ENCODE peak calls at places on chromosomes 3 and 15, in six cellular contexts. One of them, this sample, is unnamed.

GRCh38 chr3:134315286-134316106 is 58.8 kb downstream of the AMOTL2 start:
- DNase-seq in heart right ventricle: peak
- DNase-seq in endodermal cell: peak
- DNase-seq in fibroblast of pulmonary artery: peak
- DNase-seq in thoracic aorta: peak
- DNase-seq in Calu3: no peak
- DNase-seq in this sample: peak

GRCh38 chr3:19250959-19251610 is 102.8 kb downstream of the KCNH8 start:
- DNase-seq in thoracic aorta: no peak
- DNase-seq in heart right ventricle: no peak
- DNase-seq in fibroblast of pulmonary artery: no peak
- DNase-seq in endodermal cell: peak
- DNase-seq in Calu3: peak
- DNase-seq in this sample: no peak

GRCh38 chr3:141795719-141796435 is 32.7 kb downstream of the GRK7 start:
- DNase-seq in fibroblast of pulmonary artery: peak
- DNase-seq in Calu3: no peak
- DNase-seq in endodermal cell: no peak
- DNase-seq in heart right ventricle: no peak
- DNase-seq in thoracic aorta: no peak
- DNase-seq in this sample: no peak

GRCh38 chr15:69604050-69604378 is 151.4 kb downstream of the RPLP1 start:
- DNase-seq in endodermal cell: peak
- DNase-seq in Calu3: peak
- DNase-seq in fibroblast of pulmonary artery: no peak
- DNase-seq in heart right ventricle: no peak
- DNase-seq in thoracic aorta: no peak
- DNase-seq in this sample: peak

GRCh38 chr3:31356941-31357340 is 175.8 kb upstream of the STT3B start:
- DNase-seq in heart right ventricle: no peak
- DNase-seq in fibroblast of pulmonary artery: peak
- DNase-seq in Calu3: no peak
- DNase-seq in endodermal cell: peak
- DNase-seq in thoracic aorta: no peak
- DNase-seq in this sample: no peak

GRCh38 chr3:34037263-34037662 is 238.8 kb downstream of the PDCD6IP start:
- DNase-seq in fibroblast of pulmonary artery: no peak
- DNase-seq in endodermal cell: no peak
- DNase-seq in thoracic aorta: no peak
- DNase-seq in heart right ventricle: no peak
- DNase-seq in Calu3: no peak
- DNase-seq in this sample: no peak

GRCh38 chr3:156711113-156711512 is 36.7 kb downstream of the TIPARP start:
- DNase-seq in heart right ventricle: no peak
- DNase-seq in fibroblast of pulmonary artery: no peak
- DNase-seq in Calu3: no peak
- DNase-seq in endodermal cell: no peak
- DNase-seq in thoracic aorta: no peak
- DNase-seq in this sample: no peak

GRCh38 chr3:188720636-188721035 is 451.1 kb upstream of the TPRG1 start:
- DNase-seq in heart right ventricle: no peak
- DNase-seq in Calu3: no peak
- DNase-seq in thoracic aorta: no peak
- DNase-seq in endodermal cell: no peak
- DNase-seq in fibroblast of pulmonary artery: peak
- DNase-seq in this sample: no peak

GRCh38 chr15:88701561-88702095 is 62.8 kb downstream of the ISG20 start:
- DNase-seq in endodermal cell: peak
- DNase-seq in Calu3: peak
- DNase-seq in thoracic aorta: no peak
- DNase-seq in fibroblast of pulmonary artery: peak
- DNase-seq in heart right ventricle: no peak
- DNase-seq in this sample: peak

GRCh38 chr3:152222327-152222726 is 46.4 kb upstream of the MBNL1 start:
- DNase-seq in thoracic aorta: no peak
- DNase-seq in fibroblast of pulmonary artery: peak
- DNase-seq in Calu3: no peak
- DNase-seq in heart right ventricle: no peak
- DNase-seq in endodermal cell: no peak
- DNase-seq in this sample: no peak

GRCh38 chr3:96428097-96428496 is 386.3 kb upstream of the EPHA6 start:
- DNase-seq in endodermal cell: no peak
- DNase-seq in thoracic aorta: no peak
- DNase-seq in heart right ventricle: no peak
- DNase-seq in Calu3: no peak
- DNase-seq in fibroblast of pulmonary artery: no peak
- DNase-seq in this sample: no peak

GRCh38 chr3:14143826-14144225 is 19.0 kb downstream of the TMEM43 start:
- DNase-seq in endodermal cell: peak
- DNase-seq in thoracic aorta: no peak
- DNase-seq in heart right ventricle: peak
- DNase-seq in fibroblast of pulmonary artery: peak
- DNase-seq in Calu3: peak
- DNase-seq in this sample: no peak

GRCh38 chr15:63608989-63609388 is 11.8 kb downstream of the FBXL22 start:
- DNase-seq in endodermal cell: no peak
- DNase-seq in heart right ventricle: no peak
- DNase-seq in thoracic aorta: no peak
- DNase-seq in Calu3: no peak
- DNase-seq in fibroblast of pulmonary artery: no peak
- DNase-seq in this sample: no peak

GRCh38 chr15:80265021-80265420 is 13.0 kb upstream of the CTXND1 start:
- DNase-seq in Calu3: no peak
- DNase-seq in fibroblast of pulmonary artery: no peak
- DNase-seq in thoracic aorta: no peak
- DNase-seq in heart right ventricle: no peak
- DNase-seq in endodermal cell: peak
- DNase-seq in this sample: no peak

GRCh38 chr3:72960812-72961518 is 35.6 kb upstream of the PPP4R2 start:
- DNase-seq in heart right ventricle: peak
- DNase-seq in fibroblast of pulmonary artery: peak
- DNase-seq in thoracic aorta: no peak
- DNase-seq in Calu3: peak
- DNase-seq in endodermal cell: no peak
- DNase-seq in this sample: no peak

GRCh38 chr3:160372780-160373179 is 26.2 kb downstream of the IFT80 start:
- DNase-seq in fibroblast of pulmonary artery: peak
- DNase-seq in heart right ventricle: no peak
- DNase-seq in endodermal cell: no peak
- DNase-seq in Calu3: no peak
- DNase-seq in thoracic aorta: no peak
- DNase-seq in this sample: no peak

GRCh38 chr3:189967254-189967865 is 153.3 kb downstream of the P3H2 start:
- DNase-seq in Calu3: peak
- DNase-seq in thoracic aorta: no peak
- DNase-seq in endodermal cell: no peak
- DNase-seq in heart right ventricle: peak
- DNase-seq in fibroblast of pulmonary artery: peak
- DNase-seq in this sample: peak

GRCh38 chr3:10933958-10934481 is 58.5 kb upstream of the SLC6A1 start:
- DNase-seq in endodermal cell: no peak
- DNase-seq in Calu3: no peak
- DNase-seq in heart right ventricle: no peak
- DNase-seq in fibroblast of pulmonary artery: peak
- DNase-seq in thoracic aorta: no peak
- DNase-seq in this sample: no peak
- TF ChIP-seq CTCF in endodermal cell: no peak
- TF ChIP-seq CTCF in Calu3: no peak
- TF ChIP-seq CTCF in heart right ventricle: no peak
- TF ChIP-seq CTCF in fibroblast of pulmonary artery: no peak
- TF ChIP-seq CTCF in thoracic aorta: no peak
- TF ChIP-seq CTCF in this sample: no peak

GRCh38 chr3:167909443-167910287 is 174.1 kb downstream of the SERPINI1 start:
- DNase-seq in Calu3: no peak
- DNase-seq in heart right ventricle: no peak
- DNase-seq in endodermal cell: no peak
- DNase-seq in thoracic aorta: no peak
- DNase-seq in fibroblast of pulmonary artery: no peak
- DNase-seq in this sample: no peak

GRCh38 chr3:167917969-167918368 is 177.8 kb downstream of the GOLIM4 start:
- DNase-seq in endodermal cell: no peak
- DNase-seq in heart right ventricle: no peak
- DNase-seq in fibroblast of pulmonary artery: no peak
- DNase-seq in thoracic aorta: no peak
- DNase-seq in Calu3: no peak
- DNase-seq in this sample: no peak

GRCh38 chr3:167908745-167909442 is 173.4 kb downstream of the SERPINI1 start:
- DNase-seq in fibroblast of pulmonary artery: no peak
- DNase-seq in endodermal cell: no peak
- DNase-seq in heart right ventricle: no peak
- DNase-seq in thoracic aorta: no peak
- DNase-seq in Calu3: no peak
- DNase-seq in this sample: no peak

GRCh38 chr3:167918686-167919085 is 177.0 kb downstream of the GOLIM4 start:
- DNase-seq in heart right ventricle: no peak
- DNase-seq in Calu3: no peak
- DNase-seq in thoracic aorta: no peak
- DNase-seq in fibroblast of pulmonary artery: no peak
- DNase-seq in endodermal cell: no peak
- DNase-seq in this sample: no peak

DNA sequence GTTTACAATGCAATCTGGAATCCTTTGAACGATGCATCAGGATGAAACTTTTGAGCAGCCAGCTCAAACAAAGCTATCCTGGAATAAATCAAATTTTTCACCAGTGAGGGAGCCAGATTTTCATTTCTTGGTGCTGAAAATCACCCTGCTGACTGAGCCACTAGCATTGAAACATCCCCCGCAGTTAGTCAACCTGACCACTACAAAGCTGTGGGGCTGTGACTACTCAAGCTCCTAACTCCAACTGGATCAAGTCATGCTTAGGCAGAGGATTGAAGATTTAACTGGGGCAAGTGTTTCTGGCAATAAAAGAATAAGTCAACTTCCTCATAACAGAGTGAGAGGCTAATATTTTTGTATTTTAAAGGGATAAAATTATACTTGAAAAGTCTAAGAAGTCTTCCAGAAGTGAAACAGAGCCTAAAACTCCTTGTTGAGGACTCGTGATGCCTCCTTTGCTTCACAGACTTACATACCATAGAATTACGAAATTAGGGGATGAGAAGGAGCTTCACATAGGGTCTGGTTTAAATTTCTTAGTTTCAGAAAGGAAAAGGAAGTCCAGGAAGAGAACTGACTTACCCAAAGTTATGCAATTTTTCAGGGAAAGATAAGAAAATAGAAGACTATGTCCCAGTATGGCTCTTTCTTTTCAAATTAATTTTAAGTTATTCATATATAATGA is 177.8 kb downstream of the SERPINI1 start:
- DNase-seq in Calu3: no peak
- DNase-seq in thoracic aorta: no peak
- DNase-seq in heart right ventricle: no peak
- DNase-seq in endodermal cell: peak
- DNase-seq in fibroblast of pulmonary artery: peak
- DNase-seq in this sample: peak
- TF ChIP-seq CTCF in Calu3: no peak
- TF ChIP-seq CTCF in thoracic aorta: no peak
- TF ChIP-seq CTCF in heart right ventricle: no peak
- TF ChIP-seq CTCF in endodermal cell: peak
- TF ChIP-seq CTCF in fibroblast of pulmonary artery: peak
- TF ChIP-seq CTCF in this sample: no peak

GRCh38 chr3:27649277-27649676 is 72.8 kb downstream of the EOMES start:
- DNase-seq in Calu3: no peak
- DNase-seq in thoracic aorta: no peak
- DNase-seq in endodermal cell: no peak
- DNase-seq in heart right ventricle: no peak
- DNase-seq in fibroblast of pulmonary artery: no peak
- DNase-seq in this sample: no peak
- TF ChIP-seq CTCF in Calu3: no peak
- TF ChIP-seq CTCF in thoracic aorta: no peak
- TF ChIP-seq CTCF in endodermal cell: no peak
- TF ChIP-seq CTCF in heart right ventricle: no peak
- TF ChIP-seq CTCF in fibroblast of pulmonary artery: no peak
- TF ChIP-seq CTCF in this sample: no peak

GRCh38 chr3:69392415-69392814 is 6.5 kb upstream of the FRMD4B start:
- DNase-seq in thoracic aorta: no peak
- DNase-seq in Calu3: no peak
- DNase-seq in endodermal cell: no peak
- DNase-seq in fibroblast of pulmonary artery: no peak
- DNase-seq in heart right ventricle: no peak
- DNase-seq in this sample: no peak

GRCh38 chr3:69388241-69388640 is 2.4 kb upstream of the FRMD4B start:
- DNase-seq in endodermal cell: no peak
- DNase-seq in thoracic aorta: no peak
- DNase-seq in fibroblast of pulmonary artery: no peak
- DNase-seq in heart right ventricle: no peak
- DNase-seq in Calu3: no peak
- DNase-seq in this sample: no peak

GRCh38 chr3:69391554-69391953 is 5.7 kb upstream of the FRMD4B start:
- DNase-seq in fibroblast of pulmonary artery: no peak
- DNase-seq in thoracic aorta: no peak
- DNase-seq in endodermal cell: no peak
- DNase-seq in Calu3: no peak
- DNase-seq in heart right ventricle: no peak
- DNase-seq in this sample: no peak

GRCh38 chr3:69390771-69391170 is 4.9 kb upstream of the FRMD4B start:
- DNase-seq in Calu3: no peak
- DNase-seq in endodermal cell: no peak
- DNase-seq in thoracic aorta: no peak
- DNase-seq in heart right ventricle: no peak
- DNase-seq in fibroblast of pulmonary artery: no peak
- DNase-seq in this sample: no peak

GRCh38 chr3:69389520-69390248 is 3.8 kb upstream of the FRMD4B start:
- DNase-seq in heart right ventricle: no peak
- DNase-seq in fibroblast of pulmonary artery: no peak
- DNase-seq in thoracic aorta: no peak
- DNase-seq in Calu3: no peak
- DNase-seq in endodermal cell: no peak
- DNase-seq in this sample: no peak
- TF ChIP-seq CTCF in heart right ventricle: no peak
- TF ChIP-seq CTCF in fibroblast of pulmonary artery: no peak
- TF ChIP-seq CTCF in thoracic aorta: no peak
- TF ChIP-seq CTCF in Calu3: no peak
- TF ChIP-seq CTCF in endodermal cell: no peak
- TF ChIP-seq CTCF in this sample: no peak

DNA sequence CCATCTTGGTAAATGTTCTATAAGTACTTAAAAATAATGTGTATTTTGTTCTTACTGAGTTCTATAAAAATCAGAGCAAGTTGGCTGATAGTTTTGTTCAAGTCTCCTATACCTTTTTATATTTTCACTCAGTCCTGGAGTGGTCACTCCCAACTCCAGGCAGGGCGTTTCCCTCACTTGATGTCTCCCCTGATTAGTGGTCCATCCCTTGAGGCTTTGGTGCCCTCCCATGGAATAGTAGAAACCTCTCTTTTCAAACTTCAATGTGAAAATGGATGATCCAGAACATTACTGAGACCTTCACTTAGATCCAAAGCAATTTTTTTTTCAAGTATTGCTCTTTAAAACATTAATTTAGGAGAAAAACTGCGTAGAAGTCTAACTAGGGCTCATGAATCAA is 25.0 kb upstream of the SCN10A start:
- DNase-seq in fibroblast of pulmonary artery: no peak
- DNase-seq in Calu3: no peak
- DNase-seq in heart right ventricle: no peak
- DNase-seq in thoracic aorta: no peak
- DNase-seq in endodermal cell: no peak
- DNase-seq in this sample: no peak
- TF ChIP-seq CTCF in fibroblast of pulmonary artery: peak
- TF ChIP-seq CTCF in Calu3: no peak
- TF ChIP-seq CTCF in heart right ventricle: peak
- TF ChIP-seq CTCF in thoracic aorta: no peak
- TF ChIP-seq CTCF in endodermal cell: peak
- TF ChIP-seq CTCF in this sample: no peak